ENCODE peak calls at places on chromosomes 12 and 14, in six cellular contexts. Q, Z, Y, N, U and P are unnamed samples.
A peak's percentile ranks its signal among the peaks of the same experiment; 100 is the strongest.

GRCh38 chr12:31412292-31412801 is 86.4 kb upstream of the SINHCAF start:
- DNase-seq in U (no peak), Q (no peak), Y (no peak), Z (no peak), N (no peak), P (no peak)

GRCh38 chr14:93859957-93860356 is 67.2 kb upstream of the FAM181A start:
- DNase-seq in U (no peak), Y (no peak), Z (no peak), N (peak; percentile 82), Q (no peak), P (no peak)

GRCh38 chr12:113259499-113259953 is 38.3 kb downstream of the TPCN1 start:
- DNase-seq in N (peak; percentile 83), Q (no peak), Z (peak; percentile 76), U (no peak), Y (no peak), P (peak; percentile 84)

GRCh38 chr14:37024166-37024565 is 148.2 kb downstream of the SLC25A21 start:
- DNase-seq in U (no peak), Z (no peak), N (no peak), Y (no peak), Q (no peak), P (no peak)

GRCh38 chr12:32776258-32776657 is 20.6 kb upstream of the YARS2 start:
- DNase-seq in U (no peak), Q (peak; percentile 52), Y (no peak), N (no peak), Z (no peak), P (no peak)

GRCh38 chr12:45388545-45388944 is 172.7 kb downstream of the ANO6 start:
- DNase-seq in U (no peak), Q (peak; percentile 34), Y (no peak), Z (no peak), N (no peak), P (no peak)

GRCh38 chr12:108338915-108339657 is at the start of gene CMKLR1:
- DNase-seq in Y (no peak), N (peak; percentile 85), Z (no peak), Q (no peak), U (no peak), P (no peak)

GRCh38 chr12:113065126-113066007 is 8.8 kb downstream of the DTX1 start:
- DNase-seq in Q (no peak), Z (no peak), U (peak; percentile 69), Y (no peak), N (no peak), P (no peak)

GRCh38 chr14:101118746-101119610 is 215.5 kb upstream of the RTL1 start:
- DNase-seq in Y (no peak), U (no peak), Z (no peak), N (no peak), Q (no peak), P (no peak)

GRCh38 chr12:42932937-42933336 is 343.4 kb upstream of the PRICKLE1 start:
- DNase-seq in N (no peak), Y (no peak), U (no peak), Q (no peak), Z (peak; percentile 24), P (no peak)

GRCh38 chr12:86122846-86123468 is 133.2 kb downstream of the MGAT4C start:
- DNase-seq in Y (no peak), N (no peak), Z (no peak), Q (no peak), U (no peak), P (no peak)

GRCh38 chr14:102164241-102164641 is 24.5 kb downstream of the WDR20 start:
- DNase-seq in Q (peak; percentile 59), Y (no peak), U (no peak), N (no peak), Z (no peak), P (no peak)

GRCh38 chr14:75427126-75427481 is 718 bp upstream of the JDP2 start:
- DNase-seq in N (no peak), Q (no peak), U (peak; percentile 27), Y (no peak), Z (no peak), P (no peak)

GRCh38 chr12:23399402-23399933 is 550.0 kb downstream of the SOX5 start:
- DNase-seq in Q (no peak), U (no peak), Y (no peak), Z (no peak), N (no peak), P (no peak)

GRCh38 chr14:81125536-81125935 is 95.2 kb downstream of the GTF2A1 start:
- DNase-seq in U (peak; percentile 57), Q (no peak), N (no peak), Y (no peak), Z (no peak), P (no peak)

GRCh38 chr14:103284574-103285467 is 49.2 kb upstream of the EIF5 start:
- DNase-seq in Q (peak; percentile 33), U (no peak), Z (no peak), N (no peak), Y (no peak), P (no peak)

GRCh38 chr12:124191024-124191359 is 103.9 kb upstream of the RFLNA start:
- DNase-seq in U (no peak), Q (peak; percentile 44), N (no peak), Y (no peak), Z (no peak), P (peak; percentile 76)

GRCh38 chr14:105477659-105478623 is 3.3 kb downstream of the CRIP2 start:
- DNase-seq in N (no peak), Z (no peak), Q (no peak), Y (no peak), U (peak; percentile 48), P (no peak)

GRCh38 chr14:74257078-74257987 is 18.1 kb downstream of the VSX2 start:
- DNase-seq in Z (peak; percentile 28), U (peak; percentile 86), Q (no peak), Y (peak; percentile 73), N (peak; percentile 85), P (peak; percentile 51)

GRCh38 chr12:57756406-57757341 is 1.8 kb downstream of the MARCHF9 start:
- DNase-seq in U (peak; percentile 86), Z (no peak), N (peak; percentile 81), Y (peak; percentile 79), Q (no peak), P (no peak)

GRCh38 chr12:68240975-68241374 is 12.4 kb downstream of the IL22 start:
- DNase-seq in N (no peak), U (peak; percentile 71), Q (no peak), Z (no peak), Y (peak; percentile 48), P (no peak)

GRCh38 chr12:51773145-51773869 is 75.2 kb downstream of the FIGNL2 start:
- DNase-seq in Z (no peak), U (no peak), N (no peak), Q (peak; percentile 86), Y (no peak), P (no peak)

GRCh38 chr14:90140298-90140955 is 78.6 kb downstream of the KCNK13 start:
- DNase-seq in Y (no peak), U (no peak), Q (peak; percentile 78), N (no peak), Z (no peak), P (no peak)

GRCh38 chr14:29085546-29085945 is 319.0 kb downstream of the FOXG1 start:
- DNase-seq in Q (no peak), Y (no peak), Z (no peak), U (no peak), N (no peak), P (peak; percentile 61)

GRCh38 chr14:64191756-64192155 is 102.4 kb downstream of the ESR2 start:
- DNase-seq in Y (no peak), Z (no peak), N (no peak), Q (peak; percentile 88), U (no peak), P (no peak)

GRCh38 chr12:11805043-11805442 is 155.6 kb downstream of the ETV6 start:
- DNase-seq in N (no peak), Y (no peak), Q (no peak), Z (no peak), U (no peak), P (no peak)

GRCh38 chr14:101103321-101103901 is 199.9 kb upstream of the RTL1 start:
- DNase-seq in Y (no peak), Q (no peak), N (peak; percentile 58), U (no peak), Z (no peak), P (no peak)

GRCh38 chr12:47035459-47035858 is 44.0 kb upstream of the PCED1B start:
- DNase-seq in U (no peak), Q (no peak), Y (no peak), N (no peak), Z (no peak), P (no peak)

GRCh38 chr12:59219148-59219547 is 298.8 kb upstream of the LRIG3 start:
- DNase-seq in N (no peak), U (no peak), Y (no peak), Q (no peak), Z (no peak), P (no peak)

GRCh38 chr14:74843653-74844052 is 32.3 kb downstream of the PROX2 start:
- DNase-seq in Q (no peak), Y (no peak), Z (no peak), N (no peak), U (no peak), P (no peak)

GRCh38 chr12:25827747-25828146 is 130.7 kb upstream of the RASSF8 start:
- DNase-seq in Q (no peak), U (no peak), N (no peak), Z (no peak), Y (no peak), P (no peak)

GRCh38 chr12:112299704-112300103 is 82.5 kb downstream of the HECTD4 start:
- DNase-seq in N (no peak), Z (no peak), Y (no peak), U (no peak), Q (no peak), P (no peak)